ENCODE peak calls at places on chromosomes 12 and 14, in five cellular contexts. K is PC-3, C is GM23338, F is HCT116, B is neural progenitor cell. Y is an unnamed sample.

GRCh38 chr14:92093320-92093719 is 13.1 kb downstream of the ATXN3 start:
- DNase-seq in K (no peak), C (peak), F (no peak), B (peak), Y (no peak)

GRCh38 chr12:107760207-107760816 is 625 bp downstream of the PRDM4 start:
- DNase-seq in K (peak), C (peak), F (no peak), B (peak), Y (peak)

GRCh38 chr12:65524666-65525065 is 246.2 kb downstream of the MSRB3 start:
- DNase-seq in K (peak), C (no peak), F (no peak), B (no peak), Y (no peak)

GRCh38 chr14:101105045-101105444 is 201.5 kb upstream of the RTL1 start:
- DNase-seq in K (no peak), C (no peak), F (no peak), B (no peak), Y (no peak)

GRCh38 chr14:77869350-77869749 is 69.4 kb downstream of the ADCK1 start:
- DNase-seq in K (no peak), C (no peak), F (no peak), B (no peak), Y (no peak)

GRCh38 chr14:104938960-104939359 is 14.3 kb downstream of the PLD4 start:
- DNase-seq in K (no peak), C (no peak), F (no peak), B (no peak), Y (no peak)

GRCh38 chr12:94874986-94875312 is 128.5 kb downstream of the NDUFA12 start:
- DNase-seq in K (peak), C (peak), F (no peak), B (peak), Y (no peak)

GRCh38 chr12:104365921-104366410 is 62.4 kb downstream of the EID3 start:
- DNase-seq in K (no peak), C (no peak), F (no peak), B (no peak), Y (no peak)

GRCh38 chr14:92217956-92218355 is 96.2 kb downstream of the CPSF2 start:
- DNase-seq in K (no peak), C (no peak), F (no peak), B (no peak), Y (no peak)

GRCh38 chr12:20364501-20364900 is 3.8 kb upstream of the PDE3A start:
- DNase-seq in K (no peak), C (no peak), F (no peak), B (no peak), Y (peak)

GRCh38 chr14:97107760-97108159 is 310.6 kb downstream of the VRK1 start:
- DNase-seq in K (peak), C (no peak), F (peak), B (no peak), Y (no peak)

GRCh38 chr12:15592934-15593333 is 196.3 kb downstream of the EPS8 start:
- DNase-seq in K (no peak), C (no peak), F (no peak), B (no peak), Y (no peak)

GRCh38 chr14:92012121-92012748 is 27.6 kb downstream of the TRIP11 start:
- DNase-seq in K (no peak), C (no peak), F (no peak), B (no peak), Y (no peak)

GRCh38 chr12:22500100-22500499 is 44.2 kb downstream of the C2CD5 start:
- DNase-seq in K (no peak), C (no peak), F (no peak), B (no peak), Y (no peak)

GRCh38 chr14:94290197-94290596 is 2.9 kb downstream of the SERPINA10 start:
- DNase-seq in K (no peak), C (no peak), F (no peak), B (no peak), Y (no peak)

GRCh38 chr14:59086241-59086899 is 102.1 kb upstream of the DAAM1 start:
- DNase-seq in K (no peak), C (no peak), F (no peak), B (no peak), Y (no peak)

GRCh38 chr12:118420673-118421072 is 44.3 kb downstream of the SUDS3 start:
- DNase-seq in K (no peak), C (no peak), F (no peak), B (no peak), Y (no peak)

GRCh38 chr14:33120341-33120740 is 181.7 kb downstream of the NPAS3 start:
- DNase-seq in K (peak), C (no peak), F (no peak), B (no peak), Y (no peak)

GRCh38 chr12:45669093-45669492 is 60.4 kb upstream of the ARID2 start:
- DNase-seq in K (no peak), C (no peak), F (no peak), B (no peak), Y (no peak)

GRCh38 chr12:104521731-104522130 is 65.0 kb downstream of the CHST11 start:
- DNase-seq in K (peak), C (no peak), F (no peak), B (no peak), Y (no peak)

GRCh38 chr14:84036863-84037262 is 1493.1 kb upstream of the FLRT2 start:
- DNase-seq in K (peak), C (no peak), F (no peak), B (no peak), Y (no peak)

GRCh38 chr12:64610660-64611429 is 550 bp downstream of the RASSF3 start:
- DNase-seq in K (peak), C (peak), F (no peak), B (peak), Y (peak)

GRCh38 chr12:57235012-57235727 is 5.7 kb downstream of the SHMT2 start:
- DNase-seq in K (no peak), C (peak), F (no peak), B (peak), Y (peak)

GRCh38 chr14:37585971-37586759 is 8.9 kb downstream of the FOXA1 start:
- DNase-seq in K (peak), C (peak), F (no peak), B (peak), Y (no peak)

GRCh38 chr14:99552021-99552553 is 51.9 kb downstream of the CCDC85C start:
- DNase-seq in K (no peak), C (no peak), F (no peak), B (no peak), Y (no peak)

GRCh38 chr14:28773917-28774691 is 7.5 kb downstream of the FOXG1 start:
- DNase-seq in K (no peak), C (peak), F (no peak), B (peak), Y (peak)

GRCh38 chr14:75234173-75234855 is 44.3 kb upstream of the FOS start:
- DNase-seq in K (peak), C (no peak), F (peak), B (no peak), Y (peak)

GRCh38 chr12:7935773-7936581 is at the start of gene SLC2A3:
- DNase-seq in K (no peak), C (peak), F (no peak), B (peak), Y (peak)

GRCh38 chr14:92680781-92681650 is 67.4 kb downstream of the LGMN start:
- DNase-seq in K (peak), C (peak), F (peak), B (peak), Y (peak)

GRCh38 chr12:4148418-4149056 is 125.0 kb upstream of the CCND2 start:
- DNase-seq in K (no peak), C (no peak), F (no peak), B (no peak), Y (no peak)

GRCh38 chr12:52370906-52371608 is 3.8 kb upstream of the KRT85 start:
- DNase-seq in K (no peak), C (no peak), F (no peak), B (peak), Y (peak)

GRCh38 chr12:12954361-12954760 is 2.4 kb upstream of the GPRC5D start:
- DNase-seq in K (no peak), C (no peak), F (no peak), B (no peak), Y (no peak)

GRCh38 chr14:33210304-33210703 is 271.6 kb downstream of the NPAS3 start:
- DNase-seq in K (peak), C (peak), F (no peak), B (peak), Y (peak)

GRCh38 chr14:54794148-54794547 is 108.5 kb downstream of the GCH1 start:
- DNase-seq in K (no peak), C (no peak), F (no peak), B (no peak), Y (no peak)

GRCh38 chr14:69090187-69090789 is 62.6 kb downstream of the DCAF5 start:
- DNase-seq in K (peak), C (peak), F (peak), B (peak), Y (peak)

GRCh38 chr14:22384167-22384549 is 204.9 kb downstream of the DAD1 start:
- DNase-seq in K (no peak), C (no peak), F (no peak), B (no peak), Y (no peak)

DNA sequence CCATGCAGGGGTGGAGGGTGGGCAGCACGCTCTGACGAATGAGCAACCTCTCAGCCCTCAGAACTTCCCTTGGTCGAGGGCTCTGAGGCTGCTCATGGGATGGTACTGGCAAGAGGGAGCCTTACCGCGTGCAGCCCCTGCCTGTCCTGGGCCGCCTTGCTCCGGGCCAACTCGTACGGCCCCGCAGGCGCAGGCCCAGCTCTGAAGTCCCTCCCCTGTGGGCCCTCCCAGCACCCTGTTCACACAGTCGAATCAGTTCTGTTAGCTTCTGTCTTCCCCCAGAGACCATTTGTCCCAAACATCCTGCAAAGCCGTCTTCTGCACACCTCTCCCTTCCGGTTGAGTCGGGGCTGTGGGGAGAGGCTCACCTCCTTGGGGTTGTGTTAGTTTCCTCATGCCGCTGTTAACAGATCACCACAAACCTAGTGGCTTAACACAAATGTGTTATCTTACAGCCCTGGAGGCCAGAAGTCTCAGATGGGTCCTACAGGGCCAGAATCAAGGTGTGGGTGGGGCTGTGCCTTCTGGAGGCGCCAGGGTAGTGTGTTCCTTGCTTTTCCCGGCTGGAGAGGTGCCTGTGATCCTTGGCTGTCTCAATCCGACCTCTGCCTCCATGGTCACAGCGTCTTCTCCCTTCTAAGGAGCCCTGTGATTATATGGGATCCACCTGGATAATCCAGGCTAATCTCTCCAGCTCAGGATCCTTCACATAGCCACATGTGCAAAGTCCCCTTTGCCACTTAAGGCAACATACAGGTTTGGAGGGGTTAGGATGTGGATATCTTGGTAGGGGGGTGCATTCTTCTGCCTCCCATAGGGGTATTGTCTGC is 901 bp upstream of the HVCN1 start:
- DNase-seq in K (no peak), C (peak), F (no peak), B (peak), Y (peak)
- TF ChIP-seq EZH2phosphoT487 in K (no peak), C (no peak), F (no peak), B (no peak), Y (no peak)

DNA sequence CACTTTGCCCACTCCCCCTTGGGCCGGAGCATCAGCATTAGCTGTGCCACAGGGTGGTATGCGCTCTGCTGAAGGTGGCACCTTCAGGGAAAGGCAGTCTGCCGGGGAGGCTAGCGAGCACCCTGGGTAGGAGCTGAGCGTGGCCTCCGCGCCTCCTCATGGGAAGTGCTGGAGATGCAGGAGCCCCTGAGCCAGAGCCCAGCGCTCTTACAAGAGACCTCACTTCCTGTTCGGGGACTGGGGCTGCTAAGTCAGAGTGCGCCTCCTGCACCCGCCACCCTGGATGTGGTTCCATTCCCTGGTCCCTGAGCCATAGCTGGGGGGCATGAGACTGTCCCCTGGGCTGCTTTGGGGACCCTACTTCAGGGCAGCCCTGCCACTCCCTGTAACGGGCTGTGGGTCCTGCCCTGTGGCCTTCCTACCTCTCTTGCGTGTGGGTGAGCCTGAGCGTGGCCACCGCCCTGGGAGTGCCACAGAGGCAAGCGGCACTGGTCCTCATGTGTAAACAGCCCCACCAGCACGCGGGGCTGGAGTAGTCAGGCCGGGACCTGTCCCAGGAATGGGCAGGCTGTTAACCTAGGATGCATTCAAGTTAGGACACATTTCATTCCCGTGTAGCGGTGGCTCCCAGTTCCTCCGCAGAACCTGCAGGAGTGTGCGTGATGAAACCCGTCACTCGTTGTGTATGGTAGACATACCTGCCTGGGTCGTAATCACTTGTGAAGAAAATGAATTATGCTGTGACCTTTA is 19.4 kb downstream of the COA8 start:
- DNase-seq in K (no peak), C (peak), F (no peak), B (no peak), Y (no peak)
- H3K4me3 ChIP-seq in K (no peak), C (no peak), F (no peak), B (no peak), Y (no peak)

GRCh38 chr12:26001530-26001929 is 43.0 kb downstream of the RASSF8 start:
- DNase-seq in K (peak), C (no peak), F (no peak), B (no peak), Y (no peak)
- TF ChIP-seq CTCF in K (peak), C (no peak), F (no peak), B (no peak), Y (peak)

GRCh38 chr12:80807640-80808288 is 91.1 kb downstream of the MYF5 start:
- DNase-seq in K (peak), C (no peak), F (no peak), B (no peak), Y (no peak)

GRCh38 chr12:80802652-80803051 is 85.9 kb downstream of the MYF5 start:
- DNase-seq in K (no peak), C (no peak), F (no peak), B (no peak), Y (no peak)

GRCh38 chr12:80810874-80811273 is 94.2 kb downstream of the MYF5 start:
- DNase-seq in K (no peak), C (no peak), F (no peak), B (no peak), Y (no peak)

DNA sequence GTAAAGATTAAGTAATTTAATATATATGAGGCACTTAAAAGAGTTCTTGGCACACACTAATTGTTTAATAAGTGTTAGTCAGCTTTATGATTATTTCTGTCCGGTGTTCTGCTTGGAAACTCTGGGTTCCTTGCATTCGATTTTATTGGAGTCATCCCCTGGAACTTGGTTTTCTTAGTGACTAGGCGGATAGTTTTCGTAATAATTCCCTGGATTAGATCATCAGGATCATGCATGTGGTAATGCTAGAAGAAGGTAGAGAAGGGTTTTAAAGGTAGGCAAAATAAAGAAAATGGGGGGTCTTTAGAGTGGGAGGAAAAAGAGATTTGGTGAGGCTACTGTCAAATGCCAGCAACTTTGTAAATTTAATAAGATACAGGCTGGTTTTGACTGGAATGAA is 88.4 kb downstream of the MYF5 start:
- DNase-seq in K (no peak), C (no peak), F (no peak), B (no peak), Y (no peak)
- TF ChIP-seq EZH2phosphoT487 in K (no peak), C (no peak), F (no peak), B (no peak), Y (no peak)

DNA sequence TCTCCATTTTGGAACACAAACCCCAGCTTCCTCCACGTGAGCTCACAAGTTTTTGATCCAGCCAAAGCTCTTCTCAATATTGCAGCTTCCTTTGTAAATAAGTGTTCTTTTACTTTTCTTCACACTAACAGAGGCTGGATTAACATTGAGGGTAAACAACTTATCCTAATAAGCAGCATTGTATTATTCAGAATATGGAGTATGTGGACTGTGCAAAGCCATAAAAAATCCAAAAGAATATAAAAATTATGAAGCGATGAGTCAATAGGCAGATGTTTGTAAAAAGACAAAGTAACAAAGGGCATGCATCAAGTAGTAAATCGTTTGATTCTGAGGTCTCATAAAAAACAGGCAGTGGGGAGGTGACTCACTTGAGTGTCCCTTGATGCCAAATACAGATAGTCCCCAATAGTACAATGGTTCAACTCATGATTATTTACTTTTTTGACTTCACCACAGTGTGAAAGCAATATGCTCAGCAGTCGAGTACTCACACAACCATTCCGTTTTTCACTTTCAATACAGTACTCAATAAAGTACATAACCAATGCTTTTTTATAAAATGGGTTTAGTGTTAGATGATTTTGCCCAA is 23.1 kb upstream of the KCNK10 start:
- DNase-seq in K (peak), C (no peak), F (no peak), B (no peak), Y (peak)
- H3K4me3 ChIP-seq in K (peak), C (no peak), F (no peak), B (no peak), Y (no peak)

DNA sequence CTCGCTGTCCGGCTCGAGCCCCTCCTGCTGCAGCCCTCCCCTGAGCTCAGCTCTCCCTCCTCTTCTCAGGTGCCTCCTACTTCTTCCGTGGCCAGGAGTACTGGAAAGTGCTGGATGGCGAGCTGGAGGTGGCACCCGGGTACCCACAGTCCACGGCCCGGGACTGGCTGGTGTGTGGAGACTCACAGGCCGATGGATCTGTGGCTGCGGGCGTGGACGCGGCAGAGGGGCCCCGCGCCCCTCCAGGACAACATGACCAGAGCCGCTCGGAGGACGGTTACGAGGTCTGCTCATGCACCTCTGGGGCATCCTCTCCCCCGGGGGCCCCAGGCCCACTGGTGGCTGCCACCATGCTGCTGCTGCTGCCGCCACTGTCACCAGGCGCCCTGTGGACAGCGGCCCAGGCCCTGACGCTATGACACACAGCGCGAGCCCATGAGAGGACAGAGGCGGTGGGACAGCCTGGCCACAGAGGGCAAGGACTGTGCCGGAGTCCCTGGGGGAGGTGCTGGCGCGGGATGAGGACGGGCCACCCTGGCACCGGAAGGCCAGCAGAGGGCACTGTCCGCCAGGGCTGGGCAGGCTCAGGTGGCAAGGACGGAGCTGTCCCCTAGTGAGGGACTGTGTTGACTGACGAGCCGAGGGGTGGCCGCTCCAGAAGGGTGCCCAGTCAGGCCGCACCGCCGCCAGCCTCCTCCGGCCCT is 22.8 kb downstream of the MMP17 start:
- DNase-seq in K (no peak), C (no peak), F (no peak), B (peak), Y (peak)
- TF ChIP-seq CTCF in K (no peak), C (no peak), F (peak), B (peak), Y (peak)

GRCh38 chr14:45114327-45114726 is 20.0 kb downstream of the FKBP3 start:
- DNase-seq in K (no peak), C (no peak), F (no peak), B (no peak), Y (no peak)
- TF ChIP-seq EZH2phosphoT487 in K (no peak), C (no peak), F (no peak), B (no peak), Y (no peak)

Y was measured in hepatocyte.